ENCODE peak calls at places on chromosomes 7 and 10, in nine cellular contexts. P is thoracic aorta, B is lower lobe of right lung, K is breast epithelium, R is brain microvascular endothelial cell, N is ovary, C is fibroblast of villous mesenchyme, V is GM06990, X is astrocyte of the spinal cord. Y is an unnamed sample.
A peak's percentile ranks its signal among the peaks of the same experiment; 100 is the strongest.

GRCh38 chr10:72335394-72336258 is 19.1 kb downstream of the DNAJB12 start:
- DNase-seq in B (peak; percentile 43), X (peak; percentile 86), N (peak; percentile 80), R (peak; percentile 68), V (peak; percentile 81), C (peak; percentile 83), K (no peak), P (no peak), Y (peak; percentile 93)

GRCh38 chr10:34288634-34289033 is 526.5 kb downstream of the PARD3 start:
- DNase-seq in X (no peak), V (no peak), P (no peak), C (peak; percentile 62), R (no peak), K (no peak), N (no peak), B (no peak), Y (peak; percentile 65)

GRCh38 chr7:83162402-83163256 is at the start of gene PCLO:
- DNase-seq in X (peak; percentile 81), P (no peak), V (peak; percentile 32), C (peak; percentile 3), N (peak; percentile 49), B (peak; percentile 89), K (peak; percentile 85), R (peak; percentile 29), Y (peak; percentile 32)

GRCh38 chr10:6100370-6100769 is 11.5 kb downstream of the RBM17 start:
- DNase-seq in B (no peak), K (no peak), P (no peak), N (no peak), C (no peak), R (no peak), V (no peak), X (no peak), Y (no peak)

GRCh38 chr10:60753817-60754216 is 24.5 kb upstream of the CDK1 start:
- DNase-seq in B (no peak), V (no peak), R (no peak), P (no peak), N (no peak), X (no peak), C (no peak), K (no peak), Y (no peak)

GRCh38 chr7:45985902-45986301 is 64.8 kb upstream of the IGFBP3 start:
- DNase-seq in V (no peak), X (peak; percentile 60), R (peak; percentile 46), B (no peak), C (peak; percentile 49), P (no peak), K (no peak), N (no peak), Y (peak; percentile 68)

GRCh38 chr10:10629512-10629911 is 388.2 kb upstream of the CELF2 start:
- DNase-seq in K (no peak), C (no peak), V (no peak), N (no peak), X (no peak), R (no peak), P (no peak), B (no peak), Y (peak; percentile 78)

GRCh38 chr7:70060298-70061068 is 462.2 kb downstream of the AUTS2 start:
- DNase-seq in N (no peak), C (no peak), X (no peak), B (no peak), R (no peak), K (no peak), V (no peak), P (no peak), Y (no peak)

GRCh38 chr10:80351220-80351619 is 5.3 kb downstream of the DYDC1 start:
- DNase-seq in K (no peak), P (no peak), B (no peak), R (no peak), V (no peak), N (no peak), C (no peak), X (no peak), Y (no peak)

GRCh38 chr10:43585046-43585445 is 10.6 kb upstream of the ZNF239 start:
- DNase-seq in K (no peak), C (no peak), N (no peak), V (no peak), X (no peak), R (no peak), B (no peak), P (no peak), Y (peak; percentile 62)

GRCh38 chr10:83545901-83546391 is 593.4 kb upstream of the GHITM start:
- DNase-seq in P (no peak), N (no peak), X (peak; percentile 6), B (no peak), R (no peak), K (no peak), C (peak; percentile 14), V (peak; percentile 22), Y (peak; percentile 10)

GRCh38 chr7:138075350-138075749 is 909 bp upstream of the AKR1D1 start:
- DNase-seq in R (no peak), V (no peak), N (no peak), C (no peak), B (no peak), P (no peak), X (no peak), K (no peak), Y (no peak)

GRCh38 chr10:70323697-70324340 is 40.0 kb upstream of the NPFFR1 start:
- DNase-seq in C (no peak), K (peak; percentile 40), V (no peak), X (no peak), N (no peak), R (no peak), P (no peak), B (no peak), Y (no peak)

DNA sequence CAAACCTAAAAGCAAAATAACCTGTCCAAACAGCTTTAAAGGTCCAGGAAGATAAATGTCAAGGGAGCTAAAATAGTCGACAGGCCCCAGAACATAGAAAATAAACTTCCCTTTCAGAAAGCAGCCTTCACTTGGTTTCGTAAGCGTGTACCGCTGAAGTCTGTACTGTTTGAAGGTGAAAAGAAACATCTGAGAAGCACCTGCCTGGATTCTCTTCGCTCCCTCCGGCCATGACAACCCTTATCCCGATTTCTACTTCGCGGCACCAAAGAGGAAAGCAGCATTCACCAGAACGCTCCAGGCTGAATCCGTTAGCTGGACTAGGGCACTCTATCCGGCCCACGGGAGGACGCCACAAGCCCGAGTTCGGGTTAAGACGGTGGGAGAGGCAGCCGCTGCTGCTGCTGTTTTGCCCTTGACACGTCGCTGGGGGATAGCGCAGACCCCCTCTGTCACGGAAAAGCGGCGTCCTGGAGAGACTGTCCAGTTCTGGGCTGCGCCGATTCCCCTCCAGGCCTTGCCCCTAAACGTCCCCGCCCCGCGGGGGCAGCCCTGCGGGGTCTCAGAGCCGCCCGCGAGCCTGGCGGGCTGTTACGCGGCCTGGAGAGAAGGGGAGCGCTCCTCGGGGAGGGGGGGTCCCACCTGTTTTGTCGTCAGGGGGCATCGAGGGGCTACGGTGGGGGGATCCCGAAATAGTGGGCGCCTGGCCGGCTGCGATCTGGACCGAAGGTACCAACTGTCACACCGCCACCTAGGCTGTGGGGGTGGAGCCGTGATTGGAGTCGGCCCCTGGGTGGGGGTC is 1.1 kb downstream of the SGMS1 start:
- DNase-seq in C (peak; percentile 48), B (peak; percentile 72), P (no peak), N (peak; percentile 66), V (peak; percentile 45), R (peak; percentile 48), X (peak; percentile 52), K (no peak), Y (peak; percentile 53)
- TF ChIP-seq CTCF in C (no peak), B (no peak), P (no peak), N (no peak), V (peak; percentile 12), R (peak; percentile 21), X (no peak), K (no peak), Y (peak; percentile 4)

DNA sequence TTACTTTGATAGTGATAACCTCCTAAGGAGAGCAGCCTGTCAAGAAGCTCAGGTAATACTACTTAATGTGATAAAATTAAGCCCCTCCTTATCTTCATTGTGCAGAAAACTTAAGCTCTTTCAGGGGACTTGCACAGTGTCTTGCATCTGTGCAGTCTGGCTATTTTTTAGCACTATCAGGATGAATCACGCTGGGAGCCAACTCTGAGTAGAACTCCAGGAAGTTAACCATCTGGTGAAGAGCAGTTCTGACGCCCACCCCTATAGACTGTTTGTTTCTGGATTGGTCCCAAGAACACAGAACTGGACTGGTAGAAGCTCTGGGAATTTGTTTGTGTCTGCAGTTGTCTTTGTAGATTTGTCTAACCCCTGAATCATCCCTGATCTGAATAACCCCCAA is 41.9 kb downstream of the AGK start:
- DNase-seq in V (no peak), P (no peak), R (peak; percentile 93), K (no peak), C (peak; percentile 79), N (no peak), X (peak; percentile 68), B (no peak), Y (peak; percentile 76)
- H3K4me3 ChIP-seq in V (no peak overlapping the region), P (no peak overlapping the region), R (no peak overlapping the region), K (no peak overlapping the region), C (no peak overlapping the region), N (no peak overlapping the region), X (no peak overlapping the region), B (no peak overlapping the region), Y (no peak overlapping the region)

DNA sequence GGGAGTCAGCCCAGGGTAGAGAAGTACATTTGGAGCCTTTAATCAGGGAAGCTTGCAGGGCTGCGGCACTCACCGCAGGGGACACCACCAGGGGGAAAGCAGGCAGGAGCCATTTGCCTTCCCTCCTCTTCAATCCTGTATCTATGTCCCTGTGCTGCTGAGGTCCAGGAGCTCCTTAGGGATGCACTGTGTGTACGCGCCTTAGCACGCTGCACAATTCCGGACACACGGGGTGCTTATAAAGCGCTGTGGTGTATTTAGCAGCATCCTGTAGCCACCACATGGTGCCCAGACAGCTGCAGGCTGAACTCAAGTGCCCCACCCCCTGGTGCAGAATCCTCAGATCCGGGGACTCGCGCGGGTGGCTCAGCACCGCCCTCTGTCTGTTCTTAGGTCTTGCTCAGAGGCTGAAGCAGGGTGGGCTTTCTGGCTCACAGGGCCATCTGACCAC is 421.4 kb downstream of the SDK1 start:
- DNase-seq in R (peak; percentile 33), C (peak; percentile 13), B (no peak), N (peak; percentile 18), K (no peak), X (peak; percentile 23), P (no peak), V (peak; percentile 6), Y (peak; percentile 44)
- TF ChIP-seq CTCF in R (peak; percentile 67), C (peak; percentile 17), B (no peak), N (no peak), K (no peak), X (peak; percentile 42), P (peak; percentile 12), V (no peak), Y (peak; percentile 44)

DNA sequence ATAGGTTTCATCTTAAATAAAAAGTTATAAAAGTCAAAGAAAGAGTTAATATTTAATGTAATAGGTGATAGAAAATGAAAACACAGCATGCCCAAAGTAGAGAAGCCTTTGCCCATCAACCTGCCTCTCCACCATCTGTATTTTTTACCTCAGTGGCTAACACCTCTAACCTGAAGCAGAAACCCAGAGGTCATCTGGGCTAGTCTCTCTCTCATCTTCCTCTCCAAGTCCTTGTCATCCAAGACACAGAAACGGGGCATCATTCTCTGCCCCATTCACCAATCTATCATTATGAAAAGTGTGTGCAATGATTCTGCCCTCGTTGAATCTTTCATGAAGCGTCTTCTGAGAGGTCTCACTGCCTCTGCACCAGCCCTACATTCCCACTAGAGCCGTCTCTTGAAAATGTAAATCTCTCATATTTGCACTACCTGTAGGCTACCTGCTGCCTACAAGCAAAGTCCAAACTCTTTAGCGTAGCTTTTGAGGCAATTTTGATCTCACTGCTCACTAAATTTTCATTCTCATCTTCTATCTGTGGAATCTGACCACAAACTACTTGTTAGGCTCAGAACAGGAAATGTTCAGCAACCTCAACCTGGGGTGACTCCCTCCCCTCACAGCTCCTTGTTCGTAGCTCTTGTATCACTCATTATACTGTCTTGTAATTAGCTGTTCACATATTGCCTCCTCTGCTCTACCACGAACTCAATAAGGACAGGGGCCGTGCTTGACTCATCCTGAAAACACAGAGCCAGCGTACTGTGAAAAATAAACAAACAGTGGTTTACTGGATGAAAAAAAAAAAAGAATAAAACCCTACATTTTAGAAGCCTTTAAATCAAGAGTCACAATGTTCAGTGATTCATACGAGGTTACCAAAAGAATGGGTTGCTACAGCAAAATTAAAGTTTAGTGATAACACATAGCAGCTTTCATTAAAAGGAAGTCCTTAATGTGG is 83.1 kb downstream of the CTNNA3 start:
- DNase-seq in N (no peak), V (peak; percentile 54), C (peak; percentile 82), K (no peak), X (peak; percentile 68), R (peak; percentile 72), B (no peak), P (no peak), Y (peak; percentile 25)
- H3K4me3 ChIP-seq in N (no peak overlapping the region), V (no peak overlapping the region), C (no peak overlapping the region), K (no peak overlapping the region), X (no peak overlapping the region), R (no peak overlapping the region), B (no peak overlapping the region), P (no peak overlapping the region), Y (no peak overlapping the region)